ENCODE peak calls at places on chromosomes 1 and 21, in five cellular contexts. P is psoas muscle, L is kidney epithelial cell, T is A549, Y is HFF-Myc. I is an unnamed sample.

GRCh38 chr1:66571789-66572188 is 37.8 kb downstream of the SGIP1 start:
- DNase-seq in P (no peak), L (no peak), T (no peak), Y (no peak), I (peak)

GRCh38 chr1:221741364-221741970 is 422 bp downstream of the DUSP10 start:
- DNase-seq in P (peak), L (no peak), T (no peak), Y (peak), I (no peak)

GRCh38 chr1:115478933-115479551 is 141.0 kb upstream of the NGF start:
- DNase-seq in P (no peak), L (no peak), T (no peak), Y (no peak), I (no peak)

GRCh38 chr1:228294717-228295116 is 86.9 kb downstream of the OBSCN start:
- DNase-seq in P (no peak), L (no peak), T (no peak), Y (no peak), I (no peak)

GRCh38 chr1:41751804-41752513 is 166.8 kb downstream of the HIVEP3 start:
- DNase-seq in P (no peak), L (peak), T (no peak), Y (no peak), I (no peak)

GRCh38 chr1:239771550-239771949 is 320.1 kb upstream of the FMN2 start:
- DNase-seq in P (no peak), L (no peak), T (no peak), Y (no peak), I (no peak)

GRCh38 chr1:46284597-46285564 is 18.5 kb downstream of the LRRC41 start:
- DNase-seq in P (no peak), L (no peak), T (no peak), Y (no peak), I (peak)

GRCh38 chr1:150764617-150765090 is 924 bp downstream of the CTSS start:
- DNase-seq in P (no peak), L (peak), T (peak), Y (peak), I (peak)

GRCh38 chr1:86915737-86916235 is 1.4 kb downstream of the HS2ST1 start:
- DNase-seq in P (no peak), L (no peak), T (no peak), Y (no peak), I (no peak)

GRCh38 chr1:2060082-2060481 is 9.9 kb downstream of the PRKCZ start:
- DNase-seq in P (no peak), L (no peak), T (no peak), Y (no peak), I (no peak)

GRCh38 chr1:212666116-212666775 is 33.4 kb downstream of the BATF3 start:
- DNase-seq in P (no peak), L (no peak), T (no peak), Y (no peak), I (no peak)

GRCh38 chr1:212669102-212669501 is 30.5 kb downstream of the BATF3 start:
- DNase-seq in P (no peak), L (no peak), T (peak), Y (no peak), I (no peak)

GRCh38 chr1:212668477-212668876 is 31.2 kb downstream of the BATF3 start:
- DNase-seq in P (no peak), L (no peak), T (no peak), Y (no peak), I (no peak)

GRCh38 chr1:212665241-212666115 is 34.2 kb downstream of the BATF3 start:
- DNase-seq in P (peak), L (peak), T (peak), Y (no peak), I (no peak)

GRCh38 chr1:212667223-212668139 is 32.2 kb downstream of the BATF3 start:
- DNase-seq in P (no peak), L (peak), T (peak), Y (peak), I (peak)
- H3K4me3 ChIP-seq in P (no peak), L (no peak), T (peak), Y (peak), I (peak)

GRCh38 chr1:76141898-76142297 is 67.4 kb downstream of the ST6GALNAC3 start:
- DNase-seq in P (no peak), L (no peak), T (no peak), Y (no peak), I (no peak)

GRCh38 chr1:76142771-76143540 is 68.4 kb downstream of the ST6GALNAC3 start:
- DNase-seq in P (no peak), L (no peak), T (no peak), Y (no peak), I (no peak)

GRCh38 chr1:76138217-76138616 is 63.7 kb downstream of the ST6GALNAC3 start:
- DNase-seq in P (no peak), L (no peak), T (no peak), Y (no peak), I (no peak)

GRCh38 chr1:76137746-76138145 is 63.2 kb downstream of the ST6GALNAC3 start:
- DNase-seq in P (no peak), L (no peak), T (no peak), Y (no peak), I (no peak)

GRCh38 chr1:76140227-76140626 is 65.7 kb downstream of the ST6GALNAC3 start:
- DNase-seq in P (no peak), L (no peak), T (no peak), Y (no peak), I (no peak)
- TF ChIP-seq CTCF in P (no peak), L (peak), T (no peak), Y (peak), I (no peak)

DNA sequence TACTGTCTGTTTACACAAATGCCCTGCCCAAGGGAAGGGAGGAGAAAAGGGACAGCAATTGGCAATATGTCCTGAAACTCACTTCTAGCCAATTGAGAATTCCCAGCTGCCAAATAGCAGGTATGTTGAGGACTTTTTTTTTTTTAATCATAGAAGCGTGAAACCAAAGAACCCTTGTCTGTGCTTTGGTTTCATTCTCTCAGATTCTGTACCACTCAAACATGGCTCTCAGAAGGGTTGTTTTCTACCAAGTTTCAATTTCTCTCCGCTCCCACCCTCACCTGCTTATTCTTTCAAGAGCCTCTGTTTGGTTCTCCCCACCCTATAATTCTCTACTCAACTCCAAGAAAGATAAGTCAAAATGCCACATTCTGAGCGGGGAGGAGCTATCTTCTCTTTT is 3.6 kb upstream of the TP53BP2 start:
- DNase-seq in P (no peak), L (no peak), T (no peak), Y (no peak), I (no peak)
- H3K4me3 ChIP-seq in P (no peak), L (no peak), T (no peak), Y (no peak), I (no peak)

DNA sequence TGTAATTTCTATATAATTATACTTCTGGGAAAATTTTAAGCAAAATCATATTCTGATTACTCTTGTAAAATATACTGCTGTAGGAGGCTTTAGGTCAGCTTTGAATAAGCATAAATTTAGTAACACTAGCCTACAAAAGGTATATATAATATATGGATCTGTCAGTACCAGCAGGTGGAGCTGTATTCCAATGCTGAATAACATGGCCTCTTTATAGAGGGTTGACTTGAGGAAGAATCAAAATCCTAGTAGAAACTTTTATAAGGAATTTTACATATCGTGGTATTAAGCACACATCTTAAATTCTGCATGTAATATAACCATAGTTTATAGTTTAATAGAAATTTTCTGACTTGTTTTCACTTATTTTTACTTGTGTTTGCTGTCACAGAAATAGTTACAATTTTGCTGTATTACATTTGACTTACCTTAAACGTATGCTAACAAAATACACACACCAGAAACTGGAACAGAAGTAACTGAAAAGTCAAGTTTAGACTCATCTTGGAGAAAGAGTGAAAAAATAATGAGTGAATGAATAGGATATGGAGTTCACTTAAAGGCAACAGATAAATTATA is 79.3 kb downstream of the HMCN1 start:
- DNase-seq in P (no peak), L (no peak), T (peak), Y (peak), I (no peak)
- TF ChIP-seq CTCF in P (peak), L (peak), T (peak), Y (peak), I (peak)

GRCh38 chr1:64536836-64537490 is 67.0 kb downstream of the CACHD1 start:
- DNase-seq in P (no peak), L (no peak), T (no peak), Y (no peak), I (no peak)
- H3K4me3 ChIP-seq in P (no peak), L (no peak), T (no peak), Y (no peak), I (no peak)

GRCh38 chr1:35268282-35269189 is at the start of gene ZMYM4:
- DNase-seq in P (peak), L (peak), T (peak), Y (peak), I (peak)
- TF ChIP-seq CTCF in P (no peak), L (peak), T (no peak), Y (no peak), I (no peak)

GRCh38 chr21:36070999-36071398 is 1.2 kb downstream of the CBR1 start:
- DNase-seq in P (no peak), L (no peak), T (no peak), Y (no peak), I (no peak)

GRCh38 chr21:36072453-36073167 is 2.8 kb downstream of the CBR1 start:
- DNase-seq in P (no peak), L (no peak), T (no peak), Y (no peak), I (no peak)

GRCh38 chr21:36069713-36070573 is at the start of gene CBR1:
- DNase-seq in P (peak), L (peak), T (peak), Y (peak), I (peak)

GRCh38 chr21:36065497-36066036 is 4.3 kb upstream of the CBR1 start:
- DNase-seq in P (no peak), L (no peak), T (no peak), Y (peak), I (no peak)

DNA sequence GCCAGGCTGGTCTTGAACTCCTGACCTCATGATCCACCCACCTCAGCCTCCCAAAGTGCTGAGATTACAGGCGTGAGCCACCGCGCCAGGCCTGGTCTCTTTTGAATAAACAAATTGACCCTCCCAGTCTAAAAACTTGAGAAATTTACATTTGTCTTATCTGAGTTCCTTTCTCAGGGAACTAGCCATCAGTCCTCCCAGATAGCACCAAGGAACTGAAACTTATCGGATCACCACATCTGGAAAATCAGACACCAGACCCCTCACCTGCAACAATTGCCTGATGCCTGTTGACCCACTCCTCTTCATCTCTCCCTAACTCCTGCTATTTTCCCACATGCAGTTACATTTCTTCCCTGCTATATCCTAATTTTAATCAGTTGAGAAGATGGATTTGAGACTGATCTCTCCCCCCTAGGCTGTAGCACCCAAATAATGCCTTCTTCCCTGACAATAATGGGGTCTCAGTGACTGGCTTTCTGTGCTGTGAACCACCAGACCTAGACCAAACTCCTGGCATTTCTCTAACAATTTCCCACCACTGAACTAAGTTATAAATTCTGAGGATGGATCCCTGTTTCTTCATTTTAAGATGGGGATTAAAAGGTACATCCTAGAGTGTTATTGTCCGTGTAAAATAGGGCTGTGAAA is 951 bp upstream of the CBR1 start:
- DNase-seq in P (no peak), L (no peak), T (no peak), Y (no peak), I (no peak)
- H3K4me3 ChIP-seq in P (peak), L (no peak), T (no peak), Y (no peak), I (no peak)

DNA sequence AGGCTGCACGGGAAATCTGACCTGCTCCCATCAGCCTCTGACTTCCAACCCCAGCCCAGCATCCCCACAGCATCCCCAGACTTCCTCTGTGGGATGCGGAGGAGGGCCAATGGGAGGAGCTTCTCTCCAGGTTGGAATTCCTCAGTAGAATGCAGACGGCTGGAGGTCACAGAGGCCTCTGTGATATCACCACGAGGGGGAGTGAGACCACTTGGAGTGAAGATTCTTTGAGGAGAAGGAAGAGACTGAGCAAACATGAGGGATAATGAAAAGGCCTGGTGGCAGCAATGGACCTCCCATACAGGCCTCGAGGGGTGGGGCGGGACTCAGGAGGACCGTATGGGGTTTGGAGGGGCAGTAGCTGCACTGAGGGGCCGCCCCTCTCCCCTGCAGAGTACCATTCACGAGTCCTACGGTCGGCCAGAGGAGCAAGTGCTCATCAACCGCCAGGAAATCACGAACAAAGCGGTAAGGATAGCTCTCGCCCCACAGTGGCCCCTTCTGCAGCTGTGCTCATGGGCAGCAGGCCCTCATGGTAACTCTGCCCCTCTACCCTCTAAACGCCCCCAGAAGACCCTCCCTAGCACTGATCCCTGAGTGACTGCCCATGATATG is at the start of gene CATSPER4:
- DNase-seq in P (no peak), L (no peak), T (peak), Y (no peak), I (no peak)
- TF ChIP-seq CTCF in P (peak), L (no peak), T (no peak), Y (no peak), I (no peak)

GRCh38 chr1:76074321-76075187 is at the start of gene ST6GALNAC3:
- DNase-seq in P (peak), L (no peak), T (peak), Y (no peak), I (no peak)
- H3K4me3 ChIP-seq in P (peak), L (peak), T (peak), Y (peak), I (peak)

I was measured in AG04449.